ENCODE peak calls at places on chromosomes 4 and X, in seven cellular contexts. J, B, G, A, X, Q and H are unnamed samples.

GRCh38 chrX:141619336-141619735 is 29.8 kb downstream of the SPANXA2 start:
- DNase-seq in J (no peak), X (no peak), G (no peak), Q (no peak), B (no peak), A (no peak), H (no peak)

GRCh38 chr4:166277406-166277805 is 404.4 kb downstream of the TLL1 start:
- DNase-seq in A (no peak), Q (no peak), G (no peak), J (no peak), X (no peak), B (no peak), H (no peak)

GRCh38 chr4:115274545-115274944 is 161.1 kb upstream of the NDST4 start:
- DNase-seq in B (no peak), A (no peak), X (no peak), Q (no peak), J (no peak), G (no peak), H (no peak)

GRCh38 chr4:78379991-78380739 is 171.4 kb upstream of the ANXA3 start:
- DNase-seq in B (no peak), A (no peak), Q (no peak), J (no peak), X (peak), G (no peak), H (no peak)

GRCh38 chr4:101669832-101670188 is 120.7 kb upstream of the BANK1 start:
- DNase-seq in X (no peak), G (no peak), J (no peak), A (no peak), Q (no peak), B (no peak), H (no peak)

GRCh38 chr4:183286590-183287308 is 33.3 kb downstream of the CLDN22 start:
- DNase-seq in X (no peak), A (no peak), G (no peak), J (no peak), B (no peak), Q (no peak), H (no peak)

GRCh38 chr4:81257841-81258240 is 42.8 kb upstream of the PRKG2 start:
- DNase-seq in G (no peak), B (no peak), Q (no peak), A (no peak), J (no peak), X (no peak), H (no peak)

GRCh38 chr4:3371581-3372001 is 70.2 kb upstream of the HGFAC start:
- DNase-seq in J (no peak), Q (no peak), B (peak), G (no peak), X (no peak), A (no peak), H (no peak)

GRCh38 chr4:168551211-168551610 is 54.4 kb downstream of the PALLD start:
- DNase-seq in X (peak), G (no peak), A (no peak), J (no peak), Q (no peak), B (no peak), H (no peak)

GRCh38 chr4:47525154-47525819 is 40.2 kb downstream of the ATP10D start:
- DNase-seq in G (no peak), A (no peak), X (peak), B (no peak), J (no peak), Q (no peak), H (no peak)

GRCh38 chr4:139767168-139767567 is 101.5 kb downstream of the MGST2 start:
- DNase-seq in X (no peak), Q (no peak), J (no peak), G (no peak), B (no peak), A (no peak), H (no peak)

GRCh38 chr4:53914313-53915016 is 149.9 kb downstream of the CHIC2 start:
- DNase-seq in G (no peak), J (no peak), B (no peak), Q (no peak), A (no peak), X (peak), H (no peak)

GRCh38 chr4:1655081-1655480 is 29.0 kb downstream of the FAM53A start:
- DNase-seq in Q (no peak), J (no peak), A (no peak), G (no peak), X (no peak), B (no peak), H (no peak)

GRCh38 chr4:178937130-178937529 is 1494.9 kb upstream of the AGA start:
- DNase-seq in Q (no peak), J (no peak), B (no peak), X (peak), A (no peak), G (no peak), H (no peak)

GRCh38 chr4:112411781-112412281 is 104.1 kb downstream of the NEUROG2 start:
- DNase-seq in Q (peak), A (no peak), G (no peak), J (no peak), B (peak), X (no peak), H (no peak)

GRCh38 chr4:121464854-121465253 is 84.0 kb upstream of the QRFPR start:
- DNase-seq in A (no peak), G (no peak), Q (no peak), X (no peak), J (no peak), B (peak), H (no peak)

GRCh38 chr4:20015825-20016224 is 235.9 kb upstream of the SLIT2 start:
- DNase-seq in A (no peak), X (no peak), J (no peak), G (no peak), B (no peak), Q (no peak), H (no peak)

GRCh38 chr4:152784490-152785195 is 4.9 kb downstream of the ARFIP1 start:
- DNase-seq in X (peak), A (no peak), J (no peak), Q (no peak), G (no peak), B (peak), H (no peak)

GRCh38 chr4:186946682-186947294 is 223.1 kb upstream of the FAT1 start:
- DNase-seq in A (no peak), J (no peak), X (peak), Q (peak), B (peak), G (no peak), H (no peak)

GRCh38 chr4:76364763-76365162 is 56.2 kb downstream of the CCDC158 start:
- DNase-seq in Q (no peak), A (no peak), G (no peak), J (no peak), X (no peak), B (no peak), H (no peak)

GRCh38 chr4:80213117-80213815 is 16.0 kb downstream of the PRDM8 start:
- DNase-seq in G (no peak), J (no peak), A (no peak), B (no peak), Q (no peak), X (peak), H (no peak)

GRCh38 chrX:2430265-2430825 is 70.4 kb downstream of the DHRSX start:
- DNase-seq in G (no peak), X (no peak), B (no peak), J (no peak), A (no peak), Q (no peak), H (no peak)

GRCh38 chr4:139844459-139845036 is 178.9 kb downstream of the MGST2 start:
- DNase-seq in Q (no peak), A (no peak), G (no peak), J (no peak), B (no peak), X (no peak), H (no peak)

GRCh38 chrX:16838202-16839066 is 31.7 kb downstream of the RBBP7 start:
- DNase-seq in Q (peak), J (no peak), B (no peak), A (no peak), G (peak), X (peak), H (peak)

GRCh38 chr4:17232575-17233253 is 279.2 kb downstream of the QDPR start:
- DNase-seq in X (peak), A (no peak), B (peak), Q (peak), G (no peak), J (no peak), H (peak)

GRCh38 chrX:42398967-42399631 is 378.9 kb downstream of the PPP1R2C start:
- DNase-seq in B (no peak), A (no peak), X (peak), Q (no peak), G (no peak), J (no peak), H (no peak)

GRCh38 chr4:8524595-8525382 is 55.4 kb upstream of the GPR78 start:
- DNase-seq in G (peak), Q (no peak), B (no peak), A (no peak), J (no peak), X (no peak), H (no peak)

GRCh38 chrX:150533863-150534262 is 34.6 kb upstream of the MTM1 start:
- DNase-seq in B (no peak), Q (no peak), J (no peak), X (peak), A (no peak), G (no peak), H (no peak)

GRCh38 chr4:40685300-40685699 is 55.6 kb upstream of the RBM47 start:
- DNase-seq in Q (no peak), J (no peak), G (no peak), X (peak), B (no peak), A (no peak), H (no peak)

GRCh38 chr4:37245391-37245954 is 930 bp downstream of the NWD2 start:
- DNase-seq in X (no peak), J (no peak), A (no peak), G (no peak), Q (no peak), B (peak), H (no peak)

GRCh38 chrX:139126493-139126892 is 404.0 kb upstream of the F9 start:
- DNase-seq in G (no peak), X (peak), A (no peak), Q (no peak), B (peak), J (no peak), H (no peak)

GRCh38 chrX:17474892-17475291 is 99.9 kb downstream of the NHS start:
- DNase-seq in A (no peak), Q (no peak), B (no peak), X (peak), J (no peak), G (no peak), H (no peak)

GRCh38 chr4:139595989-139596679 is 40.1 kb upstream of the SETD7 start:
- DNase-seq in X (peak), B (no peak), Q (peak), G (no peak), J (no peak), A (no peak), H (no peak)

GRCh38 chr4:158042591-158043030 is 130.2 kb downstream of the GASK1B start:
- DNase-seq in A (no peak), Q (no peak), J (no peak), B (no peak), G (no peak), X (no peak), H (no peak)